ENCODE peak calls at places on chromosomes 16 and 17, in eight cellular contexts. M, O, R, D, L, F, X and W are unnamed samples.

GRCh38 chr16:19382887-19383816 is 34.5 kb upstream of the TMC5 start:
- DNase-seq in M (no peak), O (no peak), R (no peak), D (no peak), L (no peak), F (no peak), X (no peak), W (no peak)

GRCh38 chr17:1709971-1710806 is at the start of gene TLCD2:
- DNase-seq in M (peak; percentile 88), O (peak; percentile 80), R (peak; percentile 91), D (no peak), L (peak; percentile 88), F (peak; percentile 79), X (peak; percentile 62), W (peak; percentile 84)

GRCh38 chr17:79778504-79779087 is 648 bp downstream of the CBX2 start:
- DNase-seq in M (no peak), O (no peak), R (peak; percentile 66), D (peak; percentile 24), L (no peak), F (peak; percentile 85), X (no peak), W (no peak)

GRCh38 chr16:1763521-1764511 is 7.5 kb downstream of the NME3 start:
- DNase-seq in M (no peak), O (no peak), R (no peak), D (no peak), L (no peak), F (peak; percentile 82), X (no peak), W (no peak)

GRCh38 chr17:7124923-7125322 is 10.3 kb upstream of the ASGR2 start:
- DNase-seq in M (no peak), O (no peak), R (no peak), D (no peak), L (no peak), F (no peak), X (no peak), W (no peak)

GRCh38 chr16:30096862-30097563 is 1.0 kb upstream of the YPEL3 start:
- DNase-seq in M (no peak), O (no peak), R (no peak), D (peak; percentile 50), L (no peak), F (peak; percentile 91), X (peak; percentile 24), W (no peak)

GRCh38 chr17:78912082-78912481 is 9.1 kb upstream of the CEP295NL start:
- DNase-seq in M (no peak), O (no peak), R (no peak), D (no peak), L (no peak), F (no peak), X (no peak), W (no peak)

GRCh38 chr16:85137323-85138072 is 25.2 kb upstream of the CIBAR2 start:
- DNase-seq in M (peak; percentile 98), O (peak; percentile 96), R (peak; percentile 99), D (no peak), L (peak; percentile 96), F (peak; percentile 25), X (peak; percentile 65), W (peak; percentile 96)

GRCh38 chr17:61335105-61335844 is 64.4 kb upstream of the TBX2 start:
- DNase-seq in M (no peak), O (no peak), R (no peak), D (no peak), L (no peak), F (no peak), X (no peak), W (no peak)

GRCh38 chr17:38867179-38867994 is 2.5 kb upstream of the LASP1 start:
- DNase-seq in M (no peak), O (peak; percentile 58), R (peak; percentile 80), D (peak; percentile 79), L (no peak), F (peak; percentile 83), X (peak; percentile 66), W (peak; percentile 72)

GRCh38 chr17:7586673-7587419 is 3.0 kb downstream of the SOX15 start:
- DNase-seq in M (peak; percentile 64), O (no peak), R (no peak), D (no peak), L (no peak), F (no peak), X (no peak), W (no peak)

GRCh38 chr16:2009791-2010510 is at the start of gene ZNF598:
- DNase-seq in M (peak; percentile 90), O (peak; percentile 85), R (peak; percentile 91), D (peak; percentile 79), L (no peak), F (peak; percentile 96), X (peak; percentile 72), W (peak; percentile 73)

GRCh38 chr16:67115649-67116048 is 5.9 kb downstream of the PHAF1 start:
- DNase-seq in M (no peak), O (no peak), R (peak; percentile 33), D (no peak), L (peak; percentile 33), F (no peak), X (no peak), W (no peak)

GRCh38 chr16:9970796-9971195 is 211.4 kb downstream of the GRIN2A start:
- DNase-seq in M (no peak), O (no peak), R (no peak), D (no peak), L (no peak), F (no peak), X (no peak), W (no peak)

GRCh38 chr16:88466949-88467348 is 13.9 kb downstream of the ZFPM1 start:
- DNase-seq in M (no peak), O (no peak), R (no peak), D (no peak), L (no peak), F (no peak), X (no peak), W (no peak)

GRCh38 chr16:75401697-75402096 is 31.6 kb downstream of the CFDP1 start:
- DNase-seq in M (no peak), O (no peak), R (no peak), D (no peak), L (no peak), F (no peak), X (no peak), W (no peak)

GRCh38 chr17:70242781-70243437 is 73.6 kb downstream of the KCNJ2 start:
- DNase-seq in M (no peak), O (no peak), R (no peak), D (no peak), L (no peak), F (no peak), X (peak; percentile 22), W (no peak)

GRCh38 chr17:82817947-82818346 is 21.9 kb downstream of the ZNF750 start:
- DNase-seq in M (no peak), O (no peak), R (no peak), D (no peak), L (no peak), F (no peak), X (no peak), W (no peak)

GRCh38 chr16:56886826-56887225 is 21.8 kb downstream of the SLC12A3 start:
- DNase-seq in M (no peak), O (no peak), R (no peak), D (no peak), L (no peak), F (no peak), X (no peak), W (no peak)

GRCh38 chr17:35666070-35666469 is 65.4 kb upstream of the RASL10B start:
- DNase-seq in M (no peak), O (no peak), R (no peak), D (no peak), L (no peak), F (no peak), X (no peak), W (no peak)

GRCh38 chr17:75155191-75155601 is 884 bp upstream of the JPT1 start:
- DNase-seq in M (no peak), O (no peak), R (no peak), D (no peak), L (peak; percentile 46), F (peak; percentile 30), X (no peak), W (no peak)
- H3K4me3 ChIP-seq in M (no peak overlapping the region), O (no peak overlapping the region), R (no peak overlapping the region), D (no peak overlapping the region), L (no peak overlapping the region), F (peak overlapping the region; percentile 29), X (no peak overlapping the region), W (no peak overlapping the region)

GRCh38 chr17:3879181-3879580 is 13.7 kb downstream of the CAMKK1 start:
- DNase-seq in M (peak; percentile 70), O (peak; percentile 44), R (no peak), D (no peak), L (no peak), F (peak; percentile 89), X (no peak), W (no peak)

GRCh38 chr17:3880983-3881382 is 11.9 kb downstream of the CAMKK1 start:
- DNase-seq in M (no peak), O (no peak), R (no peak), D (no peak), L (no peak), F (no peak), X (no peak), W (no peak)

GRCh38 chr17:3882276-3882675 is 10.6 kb downstream of the CAMKK1 start:
- DNase-seq in M (no peak), O (no peak), R (no peak), D (no peak), L (no peak), F (no peak), X (no peak), W (no peak)

GRCh38 chr17:3877220-3877619 is 15.6 kb downstream of the CAMKK1 start:
- DNase-seq in M (no peak), O (no peak), R (no peak), D (no peak), L (no peak), F (no peak), X (no peak), W (no peak)

GRCh38 chr17:3879591-3880417 is 13.0 kb downstream of the CAMKK1 start:
- DNase-seq in M (no peak), O (no peak), R (no peak), D (no peak), L (no peak), F (peak; percentile 27), X (no peak), W (no peak)
- H3K4me3 ChIP-seq in M (no peak overlapping the region), O (no peak overlapping the region), R (no peak overlapping the region), D (no peak overlapping the region), L (no peak overlapping the region), F (no peak overlapping the region), X (no peak overlapping the region), W (no peak overlapping the region)

DNA sequence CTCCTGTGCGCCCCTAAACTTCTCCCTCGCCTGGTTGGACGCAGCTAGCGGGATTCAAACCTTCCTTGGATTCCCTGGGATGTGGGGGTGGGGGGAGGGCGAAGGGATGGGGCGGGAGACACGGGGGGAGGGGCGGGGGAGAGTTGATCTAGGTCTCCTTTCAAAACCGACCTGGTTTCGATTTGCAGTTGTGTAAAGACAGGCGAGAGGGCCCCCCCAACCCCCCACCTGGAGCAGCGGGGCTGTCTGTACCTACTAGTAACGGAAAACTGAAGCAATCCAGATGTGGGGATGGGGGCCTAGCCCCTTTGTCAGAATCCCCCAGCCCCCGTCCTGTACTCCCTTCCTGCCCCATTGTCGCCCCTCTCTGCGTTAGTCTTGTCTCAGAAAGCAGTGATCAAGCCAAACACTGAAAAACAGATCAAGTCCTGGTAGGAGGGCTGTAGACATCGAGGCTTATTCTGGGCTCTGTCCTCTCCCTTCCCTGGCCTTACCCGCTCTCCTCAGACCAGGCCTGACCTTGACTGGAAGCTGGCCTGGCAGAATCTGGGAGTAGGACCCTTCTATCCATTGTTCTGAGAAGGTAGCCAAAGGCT is 902 bp downstream of the DLX4 start:
- DNase-seq in M (no peak), O (no peak), R (no peak), D (no peak), L (no peak), F (no peak), X (no peak), W (no peak)
- H3K4me3 ChIP-seq in M (no peak overlapping the region), O (peak overlapping the region; percentile 64), R (no peak overlapping the region), D (peak overlapping the region; percentile 81), L (peak overlapping the region; percentile 56), F (peak overlapping the region; percentile 57), X (no peak overlapping the region), W (peak overlapping the region; percentile 44)

GRCh38 chr17:75511610-75512575 is 3.4 kb downstream of the CASKIN2 start:
- DNase-seq in M (peak; percentile 79), O (peak; percentile 62), R (no peak), D (no peak), L (no peak), F (no peak), X (no peak), W (no peak)
- H3K4me3 ChIP-seq in M (peak overlapping the region; percentile 95), O (peak overlapping the region; percentile 95), R (peak overlapping the region; percentile 16), D (no peak overlapping the region), L (peak overlapping the region; percentile 79), F (no peak overlapping the region), X (no peak overlapping the region), W (peak overlapping the region; percentile 99)